ENCODE peak calls at places on chromosomes 13 and 19, in eight cellular contexts. L is H1, E is lower leg skin, I is tibial nerve, M is AG04450, C is heart right ventricle, N is pancreas, F is fibroblast of lung. Q is an unnamed sample.

GRCh38 chr13:23642110-23642509 is 71.9 kb downstream of the TNFRSF19 start:
- DNase-seq in L (no peak), E (no peak), I (no peak), M (no peak), C (no peak), N (no peak), F (peak; percentile 75), Q (no peak)

GRCh38 chr19:13154911-13155471 is 4.8 kb downstream of the IER2 start:
- DNase-seq in L (peak; percentile 90), E (peak; percentile 80), I (peak; percentile 43), M (no peak), C (peak; percentile 54), N (peak; percentile 95), F (peak; percentile 65), Q (no peak)

GRCh38 chr13:70723732-70724131 is 615.5 kb upstream of the KLHL1 start:
- DNase-seq in L (no peak), E (no peak), I (no peak), M (no peak), C (no peak), N (no peak), F (peak; percentile 3), Q (no peak)

GRCh38 chr13:101624210-101624922 is 171.9 kb downstream of the ITGBL1 start:
- DNase-seq in L (no peak), E (no peak), I (no peak), M (no peak), C (peak; percentile 7), N (no peak), F (no peak), Q (no peak)

GRCh38 chr13:20473139-20473538 is 52.5 kb downstream of the CRYL1 start:
- DNase-seq in L (no peak), E (no peak), I (no peak), M (no peak), C (no peak), N (no peak), F (no peak), Q (no peak)

GRCh38 chr19:40640744-40641143 is 39.6 kb downstream of the LTBP4 start:
- DNase-seq in L (no peak), E (no peak), I (no peak), M (no peak), C (peak; percentile 46), N (no peak), F (peak; percentile 48), Q (no peak)

GRCh38 chr19:40144947-40145748 is 46.1 kb upstream of the MAP3K10 start:
- DNase-seq in L (no peak), E (no peak), I (no peak), M (no peak), C (no peak), N (no peak), F (no peak), Q (no peak)

GRCh38 chr13:33285420-33286124 is at the start of gene STARD13:
- DNase-seq in L (peak; percentile 89), E (peak; percentile 96), I (peak; percentile 98), M (peak; percentile 96), C (peak; percentile 97), N (peak; percentile 94), F (peak; percentile 98), Q (peak; percentile 92)

GRCh38 chr13:32314968-32315254 is 252 bp downstream of the ZAR1L start:
- DNase-seq in L (no peak), E (peak; percentile 38), I (peak; percentile 60), M (no peak), C (peak; percentile 56), N (peak; percentile 34), F (peak; percentile 67), Q (no peak)

GRCh38 chr13:46207828-46208227 is 3.9 kb upstream of the LRRC63 start:
- DNase-seq in L (no peak), E (no peak), I (no peak), M (no peak), C (no peak), N (no peak), F (no peak), Q (no peak)

GRCh38 chr19:55437410-55437809 is 5.7 kb downstream of the SHISA7 start:
- DNase-seq in L (peak; percentile 87), E (no peak), I (no peak), M (no peak), C (peak; percentile 49), N (no peak), F (peak; percentile 56), Q (no peak)

DNA sequence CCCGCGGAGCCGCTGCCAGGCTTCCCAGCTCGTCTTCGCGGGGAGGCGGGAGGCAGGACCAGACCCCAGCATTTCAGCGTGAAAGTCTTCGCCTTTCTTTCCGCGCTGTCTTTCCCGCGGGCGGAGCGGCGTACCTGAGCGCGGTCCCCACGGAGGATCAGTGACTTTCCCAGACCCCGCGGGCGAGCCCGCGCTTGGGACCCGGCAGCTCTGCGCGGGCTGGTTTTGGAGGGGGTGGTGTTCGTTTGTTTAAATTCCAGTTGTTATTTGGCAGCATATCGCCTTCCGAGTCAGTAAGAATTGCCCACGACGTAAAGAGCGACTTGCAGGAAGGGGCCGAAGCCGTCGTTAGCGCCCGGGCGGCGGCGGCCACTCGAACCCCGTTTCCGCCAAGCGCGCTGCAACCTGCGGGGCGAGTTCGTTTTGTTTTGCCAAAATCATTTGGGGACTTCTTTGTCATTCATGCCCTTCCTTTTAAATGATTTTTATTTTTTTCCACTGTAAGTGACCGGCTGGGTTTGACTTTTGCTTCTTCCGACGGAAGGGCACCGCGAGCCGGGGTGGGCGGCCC is 76.1 kb downstream of the ZIC5 start:
- DNase-seq in L (no peak), E (no peak), I (no peak), M (no peak), C (no peak), N (no peak), F (no peak), Q (no peak)
- H3K4me3 ChIP-seq in L (peak overlapping the region; percentile 25), E (no peak overlapping the region), I (no peak overlapping the region), M (peak overlapping the region; percentile 2), C (peak overlapping the region; percentile 42), N (peak overlapping the region; percentile 14), F (no peak overlapping the region), Q (no peak overlapping the region)

DNA sequence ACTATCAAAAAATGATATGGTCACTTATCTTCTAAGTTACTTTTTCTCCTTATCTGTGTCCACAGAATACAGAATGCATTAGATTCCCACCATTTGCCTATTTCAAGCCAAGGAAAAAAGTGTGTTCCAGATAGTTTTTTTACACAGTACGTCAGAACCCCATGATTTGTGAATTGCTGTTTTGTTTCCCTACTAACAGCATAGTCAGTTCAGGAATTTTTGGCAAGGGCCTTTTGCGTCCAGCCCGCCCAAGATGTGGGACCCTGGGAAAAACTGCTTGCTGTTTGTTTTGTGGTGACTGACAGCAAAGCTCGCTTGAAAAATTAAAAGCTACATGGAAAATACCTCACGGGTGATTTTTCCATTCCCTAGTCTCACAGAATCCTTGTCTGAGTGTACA is 20.4 kb upstream of the FAM216B start:
- DNase-seq in L (no peak), E (no peak), I (peak; percentile 12), M (no peak), C (no peak), N (peak; percentile 47), F (peak; percentile 45), Q (no peak)
- TF ChIP-seq CTCF in L (no peak), E (no peak), I (no peak), M (no peak), C (no peak), N (no peak), F (no peak), Q (no peak)

GRCh38 chr13:68359105-68359504 is 1129.0 kb upstream of the PCDH9 start:
- DNase-seq in L (no peak), E (no peak), I (no peak), M (no peak), C (no peak), N (no peak), F (no peak), Q (no peak)

DNA sequence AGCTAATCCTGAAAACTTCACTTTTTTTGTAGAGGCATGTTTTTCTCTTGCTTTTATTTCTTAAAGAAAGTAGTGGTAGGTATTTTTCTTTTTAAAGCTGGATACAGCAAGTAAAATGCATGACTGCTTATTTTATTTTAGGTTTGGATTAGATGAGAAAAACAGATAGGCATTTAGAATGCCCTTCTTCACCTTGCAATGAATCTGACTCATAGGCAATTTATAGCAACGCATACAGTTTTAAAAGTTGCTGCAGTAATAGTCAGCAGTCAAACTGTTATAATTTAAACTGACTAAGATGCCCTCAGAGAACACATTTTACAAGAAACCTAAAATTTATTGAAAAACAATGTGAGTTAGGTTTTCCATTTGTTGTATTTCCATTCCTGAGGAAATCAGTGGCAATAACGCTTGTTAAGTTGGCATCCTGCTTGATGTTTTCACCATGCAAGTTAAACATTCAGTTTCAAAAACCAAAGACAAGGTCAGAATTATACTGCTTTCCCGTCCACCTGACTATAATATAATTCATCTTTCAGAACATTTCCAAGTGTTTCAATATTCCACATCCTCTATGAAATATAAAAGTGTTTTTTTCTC is 1128.2 kb upstream of the PCDH9 start:
- DNase-seq in L (no peak), E (no peak), I (no peak), M (no peak), C (no peak), N (no peak), F (peak; percentile 10), Q (no peak)
- H3K4me3 ChIP-seq in L (no peak overlapping the region), E (no peak overlapping the region), I (no peak overlapping the region), M (no peak overlapping the region), C (no peak overlapping the region), N (no peak overlapping the region), F (no peak overlapping the region), Q (no peak overlapping the region)

DNA sequence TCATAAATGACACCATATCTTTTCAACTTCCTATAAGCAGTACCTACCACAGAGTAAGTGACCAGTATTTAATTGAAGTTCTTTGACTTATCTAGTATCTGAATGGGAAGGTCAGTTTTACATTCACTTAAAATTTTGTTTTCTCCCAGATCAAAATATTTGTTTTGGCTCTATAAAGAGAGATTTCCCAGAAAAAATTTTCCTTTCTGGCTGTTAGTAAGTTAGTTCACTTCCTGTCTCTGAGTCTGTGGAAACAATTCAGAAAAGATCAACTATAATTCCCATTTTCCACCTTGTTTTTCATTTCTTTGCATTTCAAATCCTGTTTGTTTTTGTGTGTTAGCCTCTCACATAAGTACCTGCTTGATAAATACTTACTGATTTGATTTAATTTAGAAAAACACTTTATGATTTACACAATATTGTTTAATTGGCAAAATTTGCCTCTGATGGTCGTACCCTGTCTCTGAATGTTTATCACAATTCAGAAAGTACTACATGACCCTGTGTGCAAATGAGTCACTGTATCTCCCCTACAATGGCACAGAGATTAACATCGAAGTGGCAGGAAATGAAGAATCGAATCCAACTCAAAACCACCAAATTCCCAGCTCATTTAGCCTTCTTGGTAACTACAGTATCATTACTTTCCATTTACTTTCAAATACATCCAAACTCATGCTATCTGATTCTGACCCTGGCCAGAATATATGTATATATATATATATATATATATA is 15.4 kb upstream of the MED4 start:
- DNase-seq in L (no peak), E (no peak), I (no peak), M (no peak), C (no peak), N (no peak), F (peak; percentile 53), Q (no peak)
- TF ChIP-seq CTCF in L (no peak), E (no peak), I (no peak), M (no peak), C (no peak), N (no peak), F (no peak), Q (no peak)